ENCODE peak calls at places on chromosomes 13 and 19, in seven cellular contexts. Q, E, H, X, J, B and G are unnamed samples.

GRCh38 chr13:39185326-39185725 is 147.1 kb downstream of the NHLRC3 start:
- DNase-seq in Q (no peak), E (no peak), H (no peak), X (no peak), J (no peak), B (no peak), G (no peak)

GRCh38 chr19:7263066-7263465 is 31.1 kb downstream of the INSR start:
- DNase-seq in Q (no peak), E (no peak), H (no peak), X (no peak), J (no peak), B (no peak), G (no peak)

GRCh38 chr13:86563308-86563707 is 764.1 kb upstream of the SLITRK6 start:
- DNase-seq in Q (no peak), E (no peak), H (no peak), X (no peak), J (no peak), B (no peak), G (no peak)

GRCh38 chr13:106680796-106681482 is 113.0 kb upstream of the ARGLU1 start:
- DNase-seq in Q (no peak), E (no peak), H (no peak), X (no peak), J (peak), B (no peak), G (no peak)

GRCh38 chr19:52086481-52086880 is 9.1 kb downstream of the ZNF841 start:
- DNase-seq in Q (no peak), E (no peak), H (peak), X (no peak), J (no peak), B (no peak), G (no peak)

GRCh38 chr13:97978661-97979450 is 25.4 kb downstream of the IPO5 start:
- DNase-seq in Q (no peak), E (no peak), H (peak), X (no peak), J (no peak), B (no peak), G (no peak)

GRCh38 chr13:27339299-27339698 is 68.7 kb downstream of the RASL11A start:
- DNase-seq in Q (peak), E (no peak), H (no peak), X (no peak), J (no peak), B (peak), G (peak)

GRCh38 chr13:103663996-103664395 is 597.8 kb upstream of the SLC10A2 start:
- DNase-seq in Q (no peak), E (no peak), H (no peak), X (peak), J (no peak), B (no peak), G (no peak)

GRCh38 chr13:37277007-37277406 is 171.5 kb upstream of the CSNK1A1L start:
- DNase-seq in Q (no peak), E (no peak), H (no peak), X (no peak), J (no peak), B (no peak), G (no peak)

GRCh38 chr19:38653028-38653571 is 5.7 kb downstream of the ACTN4 start:
- DNase-seq in Q (no peak), E (no peak), H (peak), X (no peak), J (no peak), B (peak), G (no peak)

GRCh38 chr19:55082023-55082851 is 6.6 kb downstream of the EPS8L1 start:
- DNase-seq in Q (peak), E (no peak), H (no peak), X (no peak), J (no peak), B (peak), G (peak)

GRCh38 chr13:46648166-46648607 is 95.2 kb downstream of the LRCH1 start:
- DNase-seq in Q (peak), E (no peak), H (no peak), X (no peak), J (no peak), B (no peak), G (no peak)

GRCh38 chr19:11064831-11065303 is 24.4 kb upstream of the LDLR start:
- DNase-seq in Q (no peak), E (no peak), H (peak), X (peak), J (peak), B (no peak), G (no peak)

GRCh38 chr19:10872551-10873107 is 1.3 kb downstream of the CARM1 start:
- DNase-seq in Q (peak), E (no peak), H (peak), X (no peak), J (no peak), B (no peak), G (no peak)

GRCh38 chr13:112636401-112636975 is 48.5 kb upstream of the TUBGCP3 start:
- DNase-seq in Q (no peak), E (no peak), H (no peak), X (no peak), J (no peak), B (no peak), G (no peak)

GRCh38 chr19:54172764-54173699 is at the start of gene TMC4:
- DNase-seq in Q (no peak), E (peak), H (no peak), X (peak), J (no peak), B (no peak), G (no peak)

GRCh38 chr13:80040219-80040976 is 300.5 kb downstream of the SPRY2 start:
- DNase-seq in Q (no peak), E (no peak), H (peak), X (no peak), J (no peak), B (no peak), G (no peak)

GRCh38 chr19:15290149-15290548 is 42.2 kb downstream of the BRD4 start:
- DNase-seq in Q (no peak), E (no peak), H (no peak), X (no peak), J (no peak), B (no peak), G (no peak)

GRCh38 chr13:23025848-23026608 is 154.8 kb upstream of the SGCG start:
- DNase-seq in Q (no peak), E (no peak), H (no peak), X (no peak), J (no peak), B (no peak), G (no peak)